ENCODE peak calls at places on chromosomes 7 and 10, in four cellular contexts. One of them, this sample, is unnamed.

GRCh38 chr10:7826971-7827370 is 8.7 kb downstream of the TAF3 start:
- DNase-seq in HepG2: no peak
- DNase-seq in GM12878: no peak
- DNase-seq in K562: peak
- DNase-seq in this sample: no peak

GRCh38 chr10:106705576-106706526 is 458.7 kb downstream of the SORCS1 start:
- DNase-seq in HepG2: peak
- DNase-seq in K562: peak
- DNase-seq in GM12878: no peak
- DNase-seq in this sample: peak

GRCh38 chr10:93921338-93921737 is 27.6 kb downstream of the SLC35G1 start:
- DNase-seq in K562: no peak
- DNase-seq in GM12878: no peak
- DNase-seq in HepG2: no peak
- DNase-seq in this sample: peak

GRCh38 chr10:112581921-112582320 is 134.9 kb downstream of the VTI1A start:
- DNase-seq in HepG2: no peak
- DNase-seq in GM12878: no peak
- DNase-seq in K562: no peak
- DNase-seq in this sample: no peak

GRCh38 chr10:123614888-123615287 is 51.3 kb upstream of the GPR26 start:
- DNase-seq in HepG2: peak
- DNase-seq in GM12878: no peak
- DNase-seq in K562: peak
- DNase-seq in this sample: peak

GRCh38 chr10:77332256-77332655 is 305.4 kb downstream of the KCNMA1 start:
- DNase-seq in HepG2: no peak
- DNase-seq in K562: no peak
- DNase-seq in GM12878: no peak
- DNase-seq in this sample: no peak

GRCh38 chr10:101221479-101222246 is 7.6 kb downstream of the LBX1 start:
- DNase-seq in K562: no peak
- DNase-seq in GM12878: no peak
- DNase-seq in HepG2: no peak
- DNase-seq in this sample: no peak

GRCh38 chr7:30888783-30889182 is 22.9 kb upstream of the AQP1 start:
- DNase-seq in K562: no peak
- DNase-seq in HepG2: no peak
- DNase-seq in GM12878: no peak
- DNase-seq in this sample: no peak

GRCh38 chr10:79230563-79231249 is 116.6 kb upstream of the PPIF start:
- DNase-seq in HepG2: no peak
- DNase-seq in K562: no peak
- DNase-seq in GM12878: no peak
- DNase-seq in this sample: peak

GRCh38 chr7:32679192-32679591 is 183.9 kb downstream of the AVL9 start:
- DNase-seq in GM12878: no peak
- DNase-seq in K562: no peak
- DNase-seq in HepG2: no peak
- DNase-seq in this sample: no peak

GRCh38 chr10:9825491-9826018 is 1192.1 kb upstream of the CELF2 start:
- DNase-seq in HepG2: no peak
- DNase-seq in GM12878: no peak
- DNase-seq in K562: peak
- DNase-seq in this sample: no peak

DNA sequence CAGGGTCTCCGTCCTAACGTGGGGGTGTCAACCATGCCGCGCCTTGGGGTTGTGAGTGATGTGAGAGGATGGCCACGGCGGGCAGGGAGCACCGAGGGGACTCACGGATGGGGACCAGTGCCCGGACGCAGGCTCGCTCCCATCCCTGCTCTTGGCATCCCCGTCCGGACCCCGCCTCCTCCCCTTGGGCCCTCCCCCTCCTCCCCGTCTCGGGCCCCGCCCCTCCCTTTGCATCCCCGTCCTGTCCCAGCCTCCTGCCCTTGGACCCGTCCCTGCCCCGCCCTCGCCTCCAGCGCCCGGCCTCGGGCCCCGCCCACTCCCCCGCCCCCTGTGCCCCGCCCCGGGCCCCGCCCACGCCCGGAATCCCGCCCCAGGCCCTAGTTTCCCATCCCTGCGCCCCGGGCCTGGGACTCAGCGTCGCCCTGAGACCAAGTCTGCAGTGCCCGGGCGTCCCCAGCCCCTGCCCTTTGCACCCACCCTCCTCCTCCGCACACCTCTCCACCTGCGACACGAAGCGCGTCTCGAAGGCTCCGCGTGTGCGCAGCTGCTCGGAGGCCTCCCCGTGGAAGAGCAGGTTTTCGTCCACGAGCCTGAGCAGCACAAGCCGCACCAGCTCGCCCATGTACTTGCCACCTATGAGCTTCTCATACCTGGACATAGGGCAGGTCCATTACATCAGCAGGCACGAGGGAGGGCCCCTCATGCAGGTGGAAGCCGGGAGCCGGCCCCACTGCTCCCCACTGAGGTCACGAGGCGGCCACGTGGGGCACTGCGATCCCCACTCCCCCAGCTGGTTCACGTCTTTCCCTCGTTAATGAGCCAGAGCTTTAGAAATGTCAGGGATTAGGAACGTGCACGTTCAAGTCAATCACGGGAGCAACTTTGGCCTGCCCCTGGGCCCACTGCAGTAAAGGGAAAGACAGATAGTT is 5.1 kb upstream of the MYL7 start:
- DNase-seq in HepG2: no peak
- DNase-seq in GM12878: no peak
- DNase-seq in K562: peak
- DNase-seq in this sample: peak
- TF ChIP-seq SP1 in HepG2: no peak
- TF ChIP-seq SP1 in GM12878: no peak
- TF ChIP-seq SP1 in K562: peak
- TF ChIP-seq SP1 in this sample: no peak

DNA sequence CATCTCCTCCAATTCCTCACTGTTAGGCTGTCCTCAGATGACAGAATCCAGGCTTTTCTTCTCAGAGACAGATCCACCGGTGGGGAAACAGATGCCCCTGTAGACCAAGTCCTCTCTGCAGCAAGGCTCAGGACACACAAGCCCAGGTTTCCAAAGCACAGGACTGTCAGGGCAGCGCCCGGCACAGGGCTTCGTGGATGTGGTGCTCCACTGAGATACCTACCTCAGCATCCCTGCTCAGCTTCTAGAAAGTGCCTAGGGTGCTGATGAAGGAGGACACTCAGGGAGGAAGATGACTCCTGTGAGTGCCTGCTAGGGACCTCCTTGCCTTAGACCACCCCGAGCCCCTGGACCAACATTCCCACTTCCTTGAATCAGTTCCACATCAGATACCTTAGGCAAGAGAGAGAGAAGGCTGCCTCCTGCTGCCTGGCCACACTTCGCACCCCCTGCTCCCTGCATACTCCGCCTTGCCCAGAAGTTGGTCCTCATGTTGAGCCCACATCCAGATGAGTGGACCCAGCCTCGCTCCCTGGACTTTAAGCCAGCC is 8.9 kb upstream of the RBP3 start:
- DNase-seq in K562: no peak
- DNase-seq in HepG2: no peak
- DNase-seq in GM12878: no peak
- DNase-seq in this sample: no peak
- TF ChIP-seq MAX in K562: no peak
- TF ChIP-seq MAX in HepG2: no peak
- TF ChIP-seq MAX in GM12878: no peak
- TF ChIP-seq MAX in this sample: no peak

DNA sequence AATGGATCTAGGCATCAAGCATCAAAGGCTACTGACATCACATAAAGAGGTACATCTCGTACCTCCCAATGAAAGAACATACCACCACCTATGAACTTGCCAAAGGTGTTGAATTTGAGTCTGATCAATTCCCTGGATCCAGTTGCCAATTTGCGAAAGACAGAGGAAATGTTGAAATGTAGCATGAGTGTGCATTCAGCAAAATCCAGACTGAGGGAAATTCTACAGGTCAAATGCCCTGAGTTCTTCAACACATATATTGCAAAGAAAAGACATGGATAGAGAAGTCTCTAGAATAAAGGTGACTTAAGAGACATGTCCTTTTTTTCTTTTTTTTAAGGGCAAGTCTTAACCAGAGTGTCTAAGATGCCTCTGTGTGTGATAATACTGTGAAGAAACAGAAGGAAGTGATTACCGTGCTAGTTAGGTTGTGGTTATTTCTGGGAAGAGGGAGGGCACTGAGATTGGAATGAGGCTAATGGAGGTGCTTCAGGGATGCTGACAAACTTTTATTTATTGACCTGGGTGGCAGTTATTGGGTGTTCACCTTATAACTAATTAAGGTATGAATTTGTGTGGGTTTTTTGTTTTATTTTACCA is 128.7 kb downstream of the SAMD9 start:
- DNase-seq in K562: no peak
- DNase-seq in GM12878: no peak
- DNase-seq in HepG2: no peak
- DNase-seq in this sample: no peak
- TF ChIP-seq ETV6 in K562: no peak
- TF ChIP-seq ETV6 in GM12878: no peak
- TF ChIP-seq ETV6 in HepG2: no peak
- TF ChIP-seq ETV6 in this sample: no peak

DNA sequence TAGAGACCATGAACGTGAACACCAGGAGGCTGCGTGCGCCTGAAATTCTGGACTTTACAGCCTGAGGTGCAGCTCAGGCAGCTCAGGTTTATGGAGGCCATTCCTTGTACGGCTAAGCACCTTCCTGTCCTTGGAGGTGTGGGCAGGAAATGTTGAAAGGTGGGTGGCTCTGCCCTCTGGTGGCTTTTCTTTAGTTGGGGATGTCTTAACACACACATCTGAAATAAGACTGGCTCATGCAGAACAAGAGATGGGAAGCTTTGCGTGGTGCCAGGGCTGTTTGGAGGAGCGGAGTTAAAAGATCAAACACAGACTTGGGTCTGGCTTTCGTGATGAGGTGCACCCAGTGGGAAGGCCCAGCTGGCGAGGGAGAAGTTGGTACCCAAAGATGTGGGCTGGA is 64.1 kb downstream of the DOCK1 start:
- DNase-seq in GM12878: no peak
- DNase-seq in K562: no peak
- DNase-seq in HepG2: no peak
- DNase-seq in this sample: peak
- TF ChIP-seq SP1 in GM12878: no peak
- TF ChIP-seq SP1 in K562: no peak
- TF ChIP-seq SP1 in HepG2: no peak
- TF ChIP-seq SP1 in this sample: no peak

DNA sequence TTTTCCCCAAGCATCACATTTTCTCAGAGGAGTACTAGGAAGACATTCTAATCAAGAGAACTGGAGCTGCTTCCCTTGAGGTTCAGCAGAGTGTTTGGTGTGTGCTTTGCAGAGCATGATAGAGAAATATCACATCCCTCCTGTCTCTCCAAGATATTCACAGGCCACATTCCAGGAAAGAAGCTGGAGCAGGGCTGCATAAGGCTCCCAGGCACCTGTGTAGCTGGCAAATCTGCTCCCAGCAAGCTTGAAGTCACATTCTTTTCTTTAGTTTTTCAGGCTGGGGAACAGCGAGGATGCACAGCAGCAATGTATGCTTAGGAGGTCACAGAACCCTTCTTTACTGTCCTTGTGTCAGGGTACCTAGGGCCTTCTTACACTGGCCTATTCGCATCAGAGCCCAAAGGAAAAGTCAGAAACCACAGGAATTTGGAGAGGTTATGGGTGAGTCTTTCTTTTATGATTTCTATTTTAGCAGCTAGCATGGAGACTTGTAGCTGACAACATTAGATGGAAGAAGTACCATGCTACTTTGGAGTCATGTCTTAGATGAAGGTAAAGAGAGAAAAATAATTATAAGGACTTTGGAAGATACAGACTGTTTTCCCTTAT is 95.8 kb upstream of the HDAC9 start:
- DNase-seq in GM12878: no peak
- DNase-seq in K562: no peak
- DNase-seq in HepG2: no peak
- DNase-seq in this sample: no peak
- TF ChIP-seq MAX in GM12878: no peak
- TF ChIP-seq MAX in K562: no peak
- TF ChIP-seq MAX in HepG2: no peak
- TF ChIP-seq MAX in this sample: no peak

GRCh38 chr10:29295813-29296212 is 6.9 kb downstream of the LYZL1 start:
- DNase-seq in K562: no peak
- DNase-seq in GM12878: no peak
- DNase-seq in HepG2: no peak
- DNase-seq in this sample: no peak

GRCh38 chr10:29301359-29301910 is 12.6 kb downstream of the LYZL1 start:
- DNase-seq in GM12878: no peak
- DNase-seq in K562: no peak
- DNase-seq in HepG2: no peak
- DNase-seq in this sample: no peak

GRCh38 chr10:29302499-29302898 is 13.6 kb downstream of the LYZL1 start:
- DNase-seq in GM12878: no peak
- DNase-seq in K562: no peak
- DNase-seq in HepG2: no peak
- DNase-seq in this sample: no peak

GRCh38 chr10:29297678-29298077 is 8.8 kb downstream of the LYZL1 start:
- DNase-seq in K562: no peak
- DNase-seq in HepG2: no peak
- DNase-seq in GM12878: no peak
- DNase-seq in this sample: no peak
- TF ChIP-seq ETV6 in K562: no peak
- TF ChIP-seq ETV6 in HepG2: no peak
- TF ChIP-seq ETV6 in GM12878: no peak
- TF ChIP-seq ETV6 in this sample: no peak

GRCh38 chr10:133327651-133328357 is 8.9 kb downstream of the CALY start:
- DNase-seq in K562: no peak
- DNase-seq in HepG2: no peak
- DNase-seq in GM12878: no peak
- DNase-seq in this sample: no peak
- TF ChIP-seq SP1 in K562: no peak
- TF ChIP-seq SP1 in HepG2: no peak
- TF ChIP-seq SP1 in GM12878: no peak
- TF ChIP-seq SP1 in this sample: no peak

GRCh38 chr10:76299501-76299900 is 868.1 kb downstream of the LRMDA start:
- DNase-seq in HepG2: no peak
- DNase-seq in GM12878: no peak
- DNase-seq in K562: no peak
- DNase-seq in this sample: no peak

GRCh38 chr10:76303682-76304316 is 872.4 kb downstream of the LRMDA start:
- DNase-seq in GM12878: no peak
- DNase-seq in HepG2: peak
- DNase-seq in K562: peak
- DNase-seq in this sample: peak

GRCh38 chr10:76302491-76302890 is 871.1 kb downstream of the LRMDA start:
- DNase-seq in GM12878: no peak
- DNase-seq in HepG2: no peak
- DNase-seq in K562: no peak
- DNase-seq in this sample: no peak

GRCh38 chr10:76302936-76303656 is 871.7 kb downstream of the LRMDA start:
- DNase-seq in GM12878: no peak
- DNase-seq in K562: no peak
- DNase-seq in HepG2: peak
- DNase-seq in this sample: no peak

GRCh38 chr10:76301950-76302349 is 870.5 kb downstream of the LRMDA start:
- DNase-seq in GM12878: no peak
- DNase-seq in HepG2: peak
- DNase-seq in K562: no peak
- DNase-seq in this sample: no peak
- TF ChIP-seq MAX in GM12878: no peak
- TF ChIP-seq MAX in HepG2: no peak
- TF ChIP-seq MAX in K562: no peak
- TF ChIP-seq MAX in this sample: no peak